ENCODE peak calls at places on chromosomes 7 and 10, in five cellular contexts. T is cardiac fibroblast; L is right lobe of liver; R is AG10803; S is CD8-positive, alpha-beta memory T cell. C is an unnamed sample.

GRCh38 chr10:33600381-33600780 is 265.9 kb upstream of the NRP1 start:
- DNase-seq in L (no peak), T (peak; percentile 53), S (no peak), R (no peak), C (peak; percentile 10)

GRCh38 chr7:112414855-112415490 is 35.3 kb upstream of the IFRD1 start:
- DNase-seq in R (no peak), L (no peak), S (no peak), T (peak; percentile 72), C (peak; percentile 52)

GRCh38 chr10:3494131-3494878 is 290.7 kb downstream of the KLF6 start:
- DNase-seq in L (no peak), R (no peak), T (peak; percentile 81), S (no peak), C (peak; percentile 32)

GRCh38 chr10:12594448-12594944 is 245.1 kb downstream of the CAMK1D start:
- DNase-seq in L (no peak), S (peak; percentile 45), R (no peak), T (no peak), C (no peak)

GRCh38 chr7:2853147-2853546 is 9.0 kb upstream of the GNA12 start:
- DNase-seq in L (no peak), R (peak; percentile 39), T (peak; percentile 78), S (no peak), C (peak; percentile 88)

GRCh38 chr7:27883726-27884125 is 143.8 kb downstream of the TAX1BP1 start:
- DNase-seq in L (no peak), R (no peak), T (peak; percentile 67), S (no peak), C (no peak)

GRCh38 chr7:111527545-111527944 is 34.7 kb downstream of the IMMP2L start:
- DNase-seq in L (no peak), T (no peak), S (no peak), R (no peak), C (no peak)

GRCh38 chr10:60175418-60175817 is 214.3 kb downstream of the ANK3 start:
- DNase-seq in T (peak; percentile 22), R (no peak), L (no peak), S (no peak), C (no peak)

GRCh38 chr10:72309290-72310240 is 35.8 kb downstream of the DDIT4 start:
- DNase-seq in T (peak; percentile 40), S (no peak), L (no peak), R (peak; percentile 75), C (peak; percentile 60)

GRCh38 chr10:112875474-112876267 is 74.4 kb upstream of the TCF7L2 start:
- DNase-seq in S (no peak), T (peak; percentile 89), R (peak; percentile 59), L (no peak), C (peak; percentile 82)

GRCh38 chr10:132704008-132704814 is 81.7 kb downstream of the NKX6-2 start:
- DNase-seq in R (no peak), S (no peak), T (no peak), L (peak; percentile 31), C (no peak)

GRCh38 chr10:4260483-4260882 is 475.5 kb upstream of the KLF6 start:
- DNase-seq in S (no peak), L (no peak), R (peak; percentile 52), T (peak; percentile 58), C (peak; percentile 83)

GRCh38 chr10:81792729-81793128 is 82.3 kb upstream of the NRG3 start:
- DNase-seq in R (no peak), S (no peak), T (no peak), L (no peak), C (no peak)

GRCh38 chr7:143408686-143409551 is at the start of gene EPHA1:
- DNase-seq in R (no peak), L (peak; percentile 70), T (peak; percentile 16), S (peak; percentile 44), C (no peak)

GRCh38 chr7:157495594-157495993 is 158.8 kb downstream of the DNAJB6 start:
- DNase-seq in T (no peak), S (no peak), R (no peak), L (no peak), C (no peak)

GRCh38 chr10:99930731-99931550 is 78.8 kb downstream of the DNMBP start:
- DNase-seq in R (no peak), S (no peak), L (no peak), T (no peak), C (no peak)

GRCh38 chr10:73576178-73576889 is 14.8 kb downstream of the USP54 start:
- DNase-seq in S (no peak), L (no peak), R (peak; percentile 89), T (peak; percentile 94), C (peak; percentile 94)
- H3K4me3 ChIP-seq in S (no peak overlapping the region), L (no peak overlapping the region), R (no peak overlapping the region), T (no peak overlapping the region), C (no peak overlapping the region)

DNA sequence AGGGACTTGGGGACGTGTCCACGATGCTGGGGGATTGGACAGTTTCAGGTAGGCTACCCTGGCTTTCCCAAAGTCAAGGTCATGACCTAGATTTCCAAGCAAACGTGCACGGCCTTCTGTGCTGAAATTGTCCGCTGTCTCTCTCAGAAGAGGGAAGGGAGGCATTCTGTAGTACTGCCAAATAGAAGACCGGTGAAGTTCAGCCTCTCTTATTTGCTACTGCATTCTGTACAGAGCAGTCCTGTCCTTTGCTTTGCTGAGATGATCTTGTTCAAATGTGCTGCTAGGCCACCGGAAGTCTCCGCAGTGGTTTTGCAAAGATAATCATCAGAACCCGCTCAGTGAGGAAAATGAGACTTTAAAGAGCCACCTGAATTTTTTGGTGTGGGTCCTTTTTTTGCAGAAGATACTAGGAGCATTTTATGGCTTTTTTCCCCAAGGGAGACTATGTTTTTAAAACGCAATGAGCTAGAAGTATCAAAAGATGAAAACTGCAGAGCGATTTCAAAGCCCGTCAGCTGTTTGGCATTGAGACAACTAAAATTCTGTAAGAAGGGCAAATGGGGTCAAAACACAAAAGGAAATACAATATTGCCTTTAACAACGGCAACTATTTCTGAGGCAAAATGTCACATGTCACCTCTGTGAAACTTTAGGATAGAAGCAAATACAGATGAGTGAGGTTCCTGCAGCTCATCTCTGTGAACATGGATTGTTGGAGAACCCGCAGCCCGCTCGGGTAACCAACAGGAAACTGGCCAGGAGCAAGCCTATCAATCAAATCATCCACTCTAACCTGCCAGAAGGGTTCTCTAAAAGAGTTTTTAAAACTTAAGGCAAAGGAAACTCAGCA is 1.3 kb upstream of the NMT2 start:
- DNase-seq in T (no peak), L (no peak), S (peak; percentile 71), R (peak; percentile 14), C (no peak)
- H3K4me3 ChIP-seq in T (no peak overlapping the region), L (no peak overlapping the region), S (peak overlapping the region; percentile 57), R (no peak overlapping the region), C (no peak overlapping the region)

GRCh38 chr10:70671619-70672164 is 614 bp upstream of the ADAMTS14 start:
- DNase-seq in S (no peak), R (peak; percentile 25), T (no peak), L (no peak), C (no peak)
- H3K4me3 ChIP-seq in S (peak overlapping the region; percentile 40), R (peak overlapping the region; percentile 61), T (peak overlapping the region; percentile 47), L (no peak overlapping the region), C (peak overlapping the region; percentile 40)

GRCh38 chr10:103763374-103764202 is 91.8 kb downstream of the SH3PXD2A start:
- DNase-seq in L (peak; percentile 37), S (no peak), T (no peak), R (no peak), C (no peak)
- H3K4me3 ChIP-seq in L (no peak overlapping the region), S (peak overlapping the region; percentile 40), T (no peak overlapping the region), R (no peak overlapping the region), C (no peak overlapping the region)

GRCh38 chr7:135755351-135755753 is 6.7 kb upstream of the FAM180A start:
- DNase-seq in S (no peak), R (no peak), L (no peak), T (no peak), C (no peak)

GRCh38 chr7:135756191-135756590 is 7.6 kb upstream of the FAM180A start:
- DNase-seq in T (no peak), L (no peak), R (no peak), S (no peak), C (no peak)

GRCh38 chr7:135757719-135758411 is 9.3 kb upstream of the FAM180A start:
- DNase-seq in S (no peak), R (peak; percentile 95), L (no peak), T (peak; percentile 80), C (peak; percentile 75)

GRCh38 chr7:135759537-135759936 is 10.9 kb upstream of the FAM180A start:
- DNase-seq in R (no peak), T (no peak), S (no peak), L (no peak), C (no peak)

GRCh38 chr7:135758531-135758932 is 9.9 kb upstream of the FAM180A start:
- DNase-seq in L (no peak), T (peak; percentile 75), S (no peak), R (peak; percentile 72), C (peak; percentile 63)
- H3K4me3 ChIP-seq in L (no peak overlapping the region), T (no peak overlapping the region), S (no peak overlapping the region), R (peak overlapping the region; percentile 53), C (peak overlapping the region; percentile 22)

DNA sequence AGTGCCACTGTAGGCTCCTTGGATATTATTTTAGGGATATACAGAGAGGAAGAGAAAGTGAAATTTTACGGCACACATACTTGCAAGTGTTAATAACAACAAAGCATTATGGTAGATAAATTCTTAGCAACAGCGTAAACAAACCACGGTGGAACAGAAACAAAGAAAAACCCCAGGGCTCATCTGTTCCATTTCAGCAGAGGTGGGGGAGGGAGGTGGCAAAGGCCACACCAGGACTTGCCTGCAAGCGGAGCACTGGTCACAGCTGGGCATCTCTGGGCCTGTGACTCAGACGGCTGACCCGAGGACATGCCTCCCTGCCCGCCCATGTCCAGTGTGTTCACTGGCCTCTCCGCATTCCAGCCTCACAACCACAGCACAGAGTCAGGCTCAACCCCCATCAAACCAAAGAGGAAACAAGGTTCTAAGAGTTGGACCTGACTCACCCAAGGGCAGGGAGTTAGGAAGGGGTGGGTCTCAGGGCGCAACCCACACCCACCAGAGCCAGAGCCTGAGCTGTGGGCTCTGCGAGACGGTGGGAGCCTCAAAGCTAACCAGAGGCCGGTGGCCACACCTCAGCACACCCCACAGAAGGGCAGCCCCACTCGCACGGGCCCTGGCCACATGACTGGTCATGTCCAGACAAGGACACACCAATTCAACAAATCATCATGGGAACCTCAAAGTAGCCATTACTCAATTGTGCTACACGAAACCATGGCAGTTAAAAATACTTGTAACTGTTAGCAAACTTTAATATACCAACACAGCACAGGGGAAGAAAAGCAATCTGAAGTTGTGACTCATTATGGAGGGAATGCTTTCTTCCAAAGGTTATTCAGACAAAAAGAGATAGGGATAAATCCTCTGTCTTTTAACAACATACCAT is 10.7 kb downstream of the ESYT2 start:
- DNase-seq in S (peak; percentile 84), R (peak; percentile 98), T (peak; percentile 99), L (peak; percentile 89), C (peak; percentile 99)
- H3K4me3 ChIP-seq in S (peak overlapping the region; percentile 39), R (peak overlapping the region; percentile 43), T (peak overlapping the region; percentile 26), L (no peak overlapping the region), C (peak overlapping the region; percentile 40)

GRCh38 chr7:100373261-100373831 is at the start of gene PILRA:
- DNase-seq in L (no peak), T (peak; percentile 46), S (no peak), R (peak; percentile 24), C (no peak)
- H3K4me3 ChIP-seq in L (no peak within 1 kb of the TSS), T (no peak within 1 kb of the TSS), S (no peak within 1 kb of the TSS), R (no peak within 1 kb of the TSS), C (no peak within 1 kb of the TSS)

C was measured in fibroblast of mammary gland.